ENCODE peak calls at places on chromosomes 3 and 15, in four cellular contexts. B, H, G and L are unnamed samples.

GRCh38 chr3:81173514-81173913 is 587.9 kb downstream of the GBE1 start:
- DNase-seq in B (no peak), H (no peak), G (no peak), L (no peak)

GRCh38 chr3:58581328-58582091 is 4.3 kb upstream of the FAM107A start:
- DNase-seq in B (no peak), H (no peak), G (no peak), L (no peak)

GRCh38 chr3:151169700-151170224 is 33.3 kb downstream of the GPR171 start:
- DNase-seq in B (peak; percentile 38), H (no peak), G (peak; percentile 21), L (peak; percentile 13)

GRCh38 chr3:87895983-87896382 is 162.8 kb downstream of the CGGBP1 start:
- DNase-seq in B (no peak), H (no peak), G (no peak), L (no peak)

GRCh38 chr3:155870945-155871745 is 695 bp downstream of the GMPS start:
- DNase-seq in B (peak; percentile 53), H (no peak), G (peak; percentile 70), L (peak; percentile 57)

GRCh38 chr3:184581331-184582210 is 20.0 kb downstream of the EPHB3 start:
- DNase-seq in B (no peak), H (no peak), G (no peak), L (no peak)

GRCh38 chr3:25107918-25108617 is 320.0 kb upstream of the RARB start:
- DNase-seq in B (no peak), H (no peak), G (no peak), L (no peak)

GRCh38 chr3:122679085-122679466 is 1.6 kb upstream of the PARP14 start:
- DNase-seq in B (peak; percentile 67), H (peak; percentile 35), G (peak; percentile 55), L (peak; percentile 57)

GRCh38 chr15:72365844-72366243 is 10.0 kb downstream of the HEXA start:
- DNase-seq in B (peak; percentile 17), H (no peak), G (peak; percentile 64), L (peak; percentile 57)

GRCh38 chr3:89145995-89146394 is 38.6 kb downstream of the EPHA3 start:
- DNase-seq in B (no peak), H (no peak), G (no peak), L (no peak)

GRCh38 chr3:114093596-114093995 is 37.1 kb downstream of the QTRT2 start:
- DNase-seq in B (no peak), H (no peak), G (no peak), L (no peak)

GRCh38 chr3:127825764-127826163 is 3.4 kb upstream of the MGLL start:
- DNase-seq in B (no peak), H (no peak), G (no peak), L (no peak)

GRCh38 chr15:63491979-63492378 is 12.4 kb upstream of the USP3 start:
- DNase-seq in B (no peak), H (no peak), G (no peak), L (no peak)

GRCh38 chr3:182760576-182761164 is 32.6 kb upstream of the ATP11B start:
- DNase-seq in B (no peak), H (no peak), G (no peak), L (no peak)

GRCh38 chr3:177610262-177610661 is 413.0 kb upstream of the TBL1XR1 start:
- DNase-seq in B (no peak), H (no peak), G (no peak), L (no peak)

GRCh38 chr15:79090487-79091203 is at the start of gene RASGRF1:
- DNase-seq in B (no peak), H (no peak), G (no peak), L (no peak)

GRCh38 chr3:134751831-134752230 is 43.2 kb upstream of the EPHB1 start:
- DNase-seq in B (no peak), H (no peak), G (no peak), L (no peak)

GRCh38 chr3:136152176-136152843 is 43.8 kb downstream of the MSL2 start:
- DNase-seq in B (no peak), H (no peak), G (no peak), L (no peak)

GRCh38 chr15:80367661-80368060 is 36.5 kb upstream of the ARNT2 start:
- DNase-seq in B (no peak), H (no peak), G (no peak), L (no peak)

GRCh38 chr3:113211370-113212154 is at the start of gene BOC:
- DNase-seq in B (no peak), H (no peak), G (peak; percentile 69), L (peak; percentile 72)

GRCh38 chr3:132342615-132343014 is 25.4 kb downstream of the ACP3 start:
- DNase-seq in B (no peak), H (no peak), G (no peak), L (no peak)

GRCh38 chr15:44550256-44550655 is 13.3 kb downstream of the EIF3J start:
- DNase-seq in B (peak; percentile 41), H (no peak), G (no peak), L (no peak)

GRCh38 chr15:82870727-82871576 is 61.5 kb downstream of the WHAMM start:
- DNase-seq in B (no peak), H (no peak), G (no peak), L (no peak)

GRCh38 chr15:74541494-74542191 is 623 bp downstream of the ARID3B start:
- DNase-seq in B (peak; percentile 24), H (no peak), G (peak; percentile 78), L (peak; percentile 83)

GRCh38 chr15:61091229-61091628 is 137.9 kb downstream of the RORA start:
- DNase-seq in B (no peak), H (no peak), G (no peak), L (no peak)

GRCh38 chr3:40249168-40249567 is 60.3 kb upstream of the EIF1B start:
- DNase-seq in B (no peak), H (no peak), G (no peak), L (no peak)

GRCh38 chr3:149466192-149466591 is 8.3 kb upstream of the TM4SF4 start:
- DNase-seq in B (no peak), H (no peak), G (no peak), L (no peak)

GRCh38 chr3:108486910-108487309 is 23.5 kb downstream of the MYH15 start:
- DNase-seq in B (no peak), H (no peak), G (no peak), L (no peak)

GRCh38 chr3:106877632-106878031 is 499.6 kb upstream of the CCDC54 start:
- DNase-seq in B (no peak), H (no peak), G (no peak), L (no peak)

GRCh38 chr3:189204467-189204866 is 32.7 kb downstream of the TPRG1 start:
- DNase-seq in B (no peak), H (no peak), G (no peak), L (no peak)

GRCh38 chr15:78024141-78024567 is 53.4 kb downstream of the TBC1D2B start:
- DNase-seq in B (no peak), H (no peak), G (no peak), L (no peak)

GRCh38 chr15:27582741-27583400 is 516.2 kb downstream of the OCA2 start:
- DNase-seq in B (no peak), H (no peak), G (no peak), L (no peak)

GRCh38 chr3:65277788-65278187 is 590.0 kb upstream of the ADAMTS9 start:
- DNase-seq in B (no peak), H (no peak), G (no peak), L (no peak)

GRCh38 chr15:25947336-25948080 is 84.4 kb upstream of the ATP10A start:
- DNase-seq in B (no peak), H (no peak), G (no peak), L (no peak)

GRCh38 chr15:67829647-67830504 is 4.6 kb downstream of the SKOR1 start:
- DNase-seq in B (no peak), H (no peak), G (peak; percentile 12), L (no peak)

GRCh38 chr3:38651153-38651789 is 1.8 kb upstream of the SCN5A start:
- DNase-seq in B (peak; percentile 71), H (peak; percentile 17), G (peak; percentile 85), L (peak; percentile 85)

GRCh38 chr3:106049876-106050275 is 181.1 kb upstream of the CBLB start:
- DNase-seq in B (no peak), H (no peak), G (no peak), L (no peak)

GRCh38 chr15:66496951-66497501 is 536 bp downstream of the SNAPC5 start:
- DNase-seq in B (no peak), H (no peak), G (peak; percentile 34), L (no peak)

GRCh38 chr3:56683122-56683817 is at the start of gene TASOR:
- DNase-seq in B (peak; percentile 95), H (peak; percentile 44), G (peak; percentile 95), L (peak; percentile 95)